ENCODE peak calls at places on chromosomes 11 and 22, in seven cellular contexts. S is SK-N-SH, B is HCT116, O is H1, K is GM12878, Y is K562, A is HepG2. G is an unnamed sample.

GRCh38 chr11:8362899-8363298 is 99.2 kb upstream of the LMO1 start:
- DNase-seq in S (no peak), A (no peak), Y (no peak), B (no peak), O (no peak), K (no peak), G (no peak)

GRCh38 chr11:66462911-66463310 is 3.8 kb upstream of the PELI3 start:
- DNase-seq in O (no peak), K (no peak), A (no peak), Y (no peak), B (no peak), S (no peak), G (no peak)

GRCh38 chr22:47119181-47119580 is 356.7 kb downstream of the TBC1D22A start:
- DNase-seq in S (no peak), A (no peak), K (no peak), B (no peak), O (no peak), Y (no peak), G (no peak)

GRCh38 chr11:19660076-19660475 is 52.6 kb upstream of the NAV2 start:
- DNase-seq in B (peak; percentile 88), K (peak; percentile 61), Y (peak; percentile 61), S (no peak), O (no peak), A (peak; percentile 52), G (peak; percentile 26)

GRCh38 chr22:36017661-36018091 is 10.9 kb downstream of the RBFOX2 start:
- DNase-seq in K (peak; percentile 68), Y (no peak), A (no peak), S (peak; percentile 68), B (no peak), O (no peak), G (no peak)

GRCh38 chr22:17368727-17369552 is at the start of gene CECR2:
- DNase-seq in K (peak; percentile 7), S (peak; percentile 54), O (peak; percentile 60), A (no peak), Y (peak; percentile 17), B (peak; percentile 34), G (peak; percentile 52)

GRCh38 chr11:16536513-16536912 is 180.2 kb upstream of the SOX6 start:
- DNase-seq in Y (no peak), B (no peak), K (no peak), O (no peak), A (no peak), S (no peak), G (no peak)

GRCh38 chr22:41340357-41340756 is 39.0 kb downstream of the ZC3H7B start:
- DNase-seq in Y (no peak), A (no peak), S (no peak), O (no peak), K (no peak), B (no peak), G (no peak)

DNA sequence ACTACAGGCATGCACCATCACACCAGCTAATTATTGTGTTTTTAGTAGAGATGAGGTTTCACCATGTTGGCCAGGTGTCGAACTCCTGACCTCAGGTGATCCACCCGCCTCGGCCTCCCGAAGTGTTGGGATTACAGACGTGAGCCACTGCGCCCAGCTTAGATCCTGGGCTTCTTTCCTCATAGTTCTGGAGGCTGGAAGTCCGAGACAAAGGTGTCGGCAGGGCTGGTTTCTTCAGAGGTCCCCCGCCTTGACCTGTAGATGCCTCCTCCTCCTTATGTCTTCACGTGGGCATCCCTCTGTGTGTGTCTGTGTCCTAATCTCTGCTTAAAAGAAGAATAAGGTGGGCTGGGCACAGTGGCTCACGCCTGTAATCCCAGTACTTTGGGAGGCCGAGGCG is 44.2 kb upstream of the FBLN1 start:
- DNase-seq in S (no peak), B (no peak), K (no peak), O (no peak), A (no peak), Y (no peak), G (no peak)
- TF ChIP-seq JUND in S (no peak), B (no peak), K (no peak), O (no peak), A (no peak), Y (no peak), G (no peak)

GRCh38 chr11:117719480-117719879 is 77.5 kb downstream of the DSCAML1 start:
- DNase-seq in K (no peak), B (no peak), A (no peak), O (no peak), Y (no peak), S (no peak), G (no peak)

GRCh38 chr11:117720061-117720511 is 76.9 kb downstream of the DSCAML1 start:
- DNase-seq in A (no peak), S (no peak), K (no peak), B (no peak), Y (no peak), O (no peak), G (no peak)

GRCh38 chr11:117715801-117716200 is 81.2 kb downstream of the DSCAML1 start:
- DNase-seq in Y (no peak), K (no peak), B (no peak), S (no peak), A (no peak), O (no peak), G (no peak)

GRCh38 chr11:117716652-117717440 is 80.2 kb downstream of the DSCAML1 start:
- DNase-seq in A (no peak), O (no peak), K (no peak), B (no peak), Y (no peak), S (no peak), G (peak; percentile 49)

GRCh38 chr11:117717485-117718314 is 79.3 kb downstream of the DSCAML1 start:
- DNase-seq in B (no peak), O (no peak), A (peak; percentile 68), K (no peak), Y (no peak), S (peak; percentile 75), G (peak; percentile 99)
- TF ChIP-seq JUND in B (no peak), O (no peak), A (no peak), K (no peak), Y (no peak), S (no peak), G (no peak)

GRCh38 chr11:10926801-10927200 is 68.9 kb upstream of the ZBED5 start:
- DNase-seq in A (no peak), B (no peak), Y (no peak), O (no peak), S (no peak), K (no peak), G (no peak)
- TF ChIP-seq JUND in A (no peak), B (no peak), Y (no peak), O (no peak), S (no peak), K (no peak), G (no peak)

GRCh38 chr11:124483422-124483821 is 37.9 kb upstream of the OR8B8 start:
- DNase-seq in S (no peak), K (no peak), B (no peak), A (no peak), O (no peak), Y (no peak), G (no peak)

GRCh38 chr11:124482362-124483147 is 37.1 kb upstream of the OR8B8 start:
- DNase-seq in Y (peak; percentile 33), K (no peak), B (no peak), A (no peak), S (no peak), O (no peak), G (peak; percentile 20)

DNA sequence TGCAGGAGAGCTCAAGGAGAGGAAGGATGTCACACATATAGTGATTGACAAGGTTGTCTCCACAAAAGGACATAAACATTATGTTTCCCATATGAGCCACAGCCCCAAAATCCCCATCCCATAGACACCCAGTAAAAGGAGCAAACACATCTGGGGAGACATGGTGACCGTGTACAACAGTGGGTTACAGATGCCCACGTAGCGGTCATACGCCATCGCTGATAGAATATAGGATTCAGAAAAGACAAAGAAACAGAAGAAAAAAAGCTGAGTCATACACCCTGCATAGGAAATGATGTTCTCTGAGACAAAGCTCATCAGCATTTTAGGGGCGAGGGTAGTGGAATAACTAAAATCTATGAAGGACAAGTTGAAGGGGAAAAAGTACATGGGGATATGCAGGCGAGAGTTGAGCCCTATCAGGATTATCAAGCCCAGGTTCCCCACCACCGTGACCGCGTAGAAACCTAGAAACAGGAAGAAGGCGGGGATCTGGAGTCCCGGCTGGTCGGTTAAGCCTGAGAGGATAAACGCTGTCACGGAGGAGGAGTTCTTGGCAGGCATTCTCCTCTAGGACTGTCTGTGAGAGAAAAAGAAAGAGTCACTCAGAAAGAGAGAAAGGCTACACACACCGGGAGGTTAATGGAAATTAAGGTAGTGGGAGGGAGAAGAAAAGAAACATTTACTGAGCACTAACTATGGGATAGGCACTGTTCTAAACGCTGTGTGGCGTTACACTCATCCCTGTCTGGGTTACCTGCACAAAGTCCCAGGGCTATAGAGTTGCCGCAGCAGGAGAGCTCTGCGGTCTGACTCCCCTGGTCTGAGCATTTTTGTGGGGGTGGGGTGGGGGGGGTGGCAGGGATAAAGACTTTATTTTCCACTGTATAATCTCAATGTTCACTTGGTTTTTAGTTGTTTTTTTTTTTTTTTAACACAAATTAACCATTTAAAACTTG is 36.1 kb upstream of the OR8B8 start:
- DNase-seq in Y (peak; percentile 81), A (peak; percentile 9), S (peak; percentile 4), B (no peak), K (no peak), O (no peak), G (peak; percentile 62)
- TF ChIP-seq JUND in Y (peak; percentile 27), A (no peak), S (no peak), B (no peak), K (no peak), O (no peak), G (no peak)

GRCh38 chr11:128302425-128303186 is 284.8 kb downstream of the ETS1 start:
- DNase-seq in B (no peak), A (no peak), K (peak; percentile 82), S (peak; percentile 25), O (no peak), Y (no peak), G (no peak)
- TF ChIP-seq JUND in B (no peak), A (no peak), K (no peak), S (no peak), O (no peak), Y (no peak), G (no peak)

GRCh38 chr22:25413620-25414019 is 150.9 kb upstream of the GRK3 start:
- DNase-seq in K (no peak), Y (no peak), B (no peak), A (no peak), S (no peak), O (no peak), G (no peak)

GRCh38 chr22:25420925-25421904 is 143.3 kb upstream of the GRK3 start:
- DNase-seq in O (no peak), B (no peak), K (no peak), Y (no peak), S (peak; percentile 64), A (no peak), G (no peak)

GRCh38 chr22:25420471-25420924 is 144.0 kb upstream of the GRK3 start:
- DNase-seq in Y (no peak), K (no peak), A (no peak), S (no peak), O (no peak), B (no peak), G (no peak)

GRCh38 chr22:25417792-25418191 is 146.7 kb upstream of the GRK3 start:
- DNase-seq in Y (no peak), A (no peak), O (no peak), B (no peak), K (no peak), S (no peak), G (no peak)

GRCh38 chr22:25419247-25420113 is 145.0 kb upstream of the GRK3 start:
- DNase-seq in S (no peak), Y (peak; percentile 24), A (peak; percentile 37), O (no peak), B (no peak), K (peak; percentile 20), G (peak; percentile 22)
- TF ChIP-seq JUND in S (no peak), Y (no peak), A (no peak), O (no peak), B (no peak), K (no peak), G (no peak)